ENCODE peak calls at places on chromosome X, in nine cellular contexts. M is cardiac muscle cell; O is left lung; J is endodermal cell; A is heart right ventricle; K is mammary epithelial cell; F is GM12878; P is OCI-LY7; T is CD8-positive, alpha-beta T cell. V is an unnamed sample.

GRCh38 chrX:117985241-117985640 is 131.4 kb downstream of the KLHL13 start:
- DNase-seq in M (no peak), O (no peak), J (peak; percentile 54), A (no peak), K (no peak), F (no peak), P (no peak), T (no peak), V (no peak)

GRCh38 chrX:80808854-80809493 is 703 bp downstream of the BRWD3 start:
- DNase-seq in M (peak; percentile 12), O (peak; percentile 44), J (peak; percentile 68), A (peak; percentile 6), K (peak; percentile 37), F (no peak), P (peak; percentile 43), T (peak; percentile 26), V (peak; percentile 7)

GRCh38 chrX:131881194-131881593 is 141.9 kb upstream of the STK26 start:
- DNase-seq in M (no peak), O (no peak), J (peak; percentile 35), A (no peak), K (no peak), F (no peak), P (no peak), T (no peak), V (no peak)

GRCh38 chrX:149865390-149865789 is 15.6 kb upstream of the MAGEA8 start:
- DNase-seq in M (no peak), O (no peak), J (no peak), A (no peak), K (no peak), F (no peak), P (no peak), T (no peak), V (no peak)

GRCh38 chrX:39645059-39645895 is 452.5 kb downstream of the BCOR start:
- DNase-seq in M (peak; percentile 89), O (peak; percentile 68), J (no peak), A (peak; percentile 60), K (peak; percentile 15), F (no peak), P (no peak), T (no peak), V (no peak)

GRCh38 chrX:133922390-133922772 is 63.0 kb downstream of the GPC3 start:
- DNase-seq in M (no peak), O (no peak), J (no peak), A (no peak), K (no peak), F (no peak), P (no peak), T (no peak), V (peak; percentile 21)

GRCh38 chrX:21946925-21947641 is 6.6 kb downstream of the SMS start:
- DNase-seq in M (peak; percentile 51), O (no peak), J (peak; percentile 72), A (no peak), K (peak; percentile 50), F (no peak), P (no peak), T (no peak), V (no peak)

GRCh38 chrX:19902110-19902509 is 14.7 kb upstream of the SH3KBP1 start:
- DNase-seq in M (peak; percentile 22), O (peak; percentile 50), J (no peak), A (peak; percentile 20), K (no peak), F (no peak), P (no peak), T (no peak), V (no peak)

GRCh38 chrX:69361286-69361926 is 142.7 kb upstream of the NALF2 start:
- DNase-seq in M (peak; percentile 70), O (no peak), J (no peak), A (no peak), K (peak; percentile 3), F (no peak), P (no peak), T (no peak), V (no peak)

GRCh38 chrX:48601741-48602394 is 4.6 kb downstream of the WDR13 start:
- DNase-seq in M (no peak), O (no peak), J (no peak), A (no peak), K (no peak), F (no peak), P (no peak), T (no peak), V (no peak)

GRCh38 chrX:154484255-154485149 is 1.9 kb downstream of the UBL4A start:
- DNase-seq in M (no peak), O (no peak), J (no peak), A (no peak), K (no peak), F (no peak), P (no peak), T (no peak), V (no peak)

GRCh38 chrX:152798945-152799344 is 29.5 kb upstream of the MAGEA6 start:
- DNase-seq in M (no peak), O (no peak), J (no peak), A (no peak), K (no peak), F (no peak), P (no peak), T (no peak), V (no peak)

GRCh38 chrX:131729295-131729694 is 185.4 kb downstream of the OR13H1 start:
- DNase-seq in M (no peak), O (peak; percentile 87), J (no peak), A (no peak), K (peak; percentile 76), F (peak; percentile 88), P (no peak), T (no peak), V (peak; percentile 85)

GRCh38 chrX:14802943-14803710 is 69.7 kb downstream of the FANCB start:
- DNase-seq in M (peak; percentile 35), O (no peak), J (no peak), A (no peak), K (peak; percentile 43), F (no peak), P (no peak), T (no peak), V (no peak)

GRCh38 chrX:40406330-40406859 is 174.4 kb upstream of the ATP6AP2 start:
- DNase-seq in M (no peak), O (no peak), J (no peak), A (no peak), K (no peak), F (no peak), P (peak; percentile 40), T (no peak), V (no peak)

GRCh38 chrX:148133099-148133725 is 152.1 kb downstream of the FMR1NB start:
- DNase-seq in M (peak; percentile 0), O (no peak), J (no peak), A (no peak), K (peak; percentile 1), F (no peak), P (peak; percentile 64), T (no peak), V (peak; percentile 29)

GRCh38 chrX:141142946-141143345 is 34.0 kb downstream of the LDOC1 start:
- DNase-seq in M (no peak), O (no peak), J (no peak), A (no peak), K (no peak), F (no peak), P (no peak), T (no peak), V (no peak)

GRCh38 chrX:3584415-3584996 is 128.9 kb downstream of the PRKX start:
- DNase-seq in M (no peak), O (no peak), J (no peak), A (no peak), K (no peak), F (no peak), P (no peak), T (no peak), V (no peak)

GRCh38 chrX:107565916-107566602 is 62.3 kb upstream of the PRPS1 start:
- DNase-seq in M (peak; percentile 53), O (peak; percentile 34), J (peak; percentile 90), A (no peak), K (peak; percentile 51), F (no peak), P (no peak), T (no peak), V (no peak)
- H3K27ac ChIP-seq in M (no peak overlapping the region), O (no peak overlapping the region), J (peak overlapping the region; percentile 11), A (no peak overlapping the region), K (no peak overlapping the region), F (no peak overlapping the region), P (no peak overlapping the region), T (no peak overlapping the region), V (no peak overlapping the region)

GRCh38 chrX:10040961-10041360 is 73.8 kb downstream of the CLDN34 start:
- DNase-seq in M (no peak), O (no peak), J (peak; percentile 63), A (no peak), K (no peak), F (no peak), P (no peak), T (no peak), V (no peak)
- H3K27ac ChIP-seq in M (no peak overlapping the region), O (no peak overlapping the region), J (no peak overlapping the region), A (no peak overlapping the region), K (no peak overlapping the region), F (no peak overlapping the region), P (no peak overlapping the region), T (no peak overlapping the region), V (no peak overlapping the region)

GRCh38 chrX:93594780-93595179 is 78.6 kb downstream of the NAP1L3 start:
- DNase-seq in M (no peak), O (no peak), J (no peak), A (no peak), K (no peak), F (no peak), P (no peak), T (no peak), V (no peak)

GRCh38 chrX:93585661-93586060 is 87.7 kb downstream of the NAP1L3 start:
- DNase-seq in M (no peak), O (no peak), J (no peak), A (no peak), K (peak; percentile 37), F (no peak), P (no peak), T (no peak), V (no peak)

GRCh38 chrX:93591398-93591797 is 82.0 kb downstream of the NAP1L3 start:
- DNase-seq in M (no peak), O (no peak), J (no peak), A (no peak), K (no peak), F (no peak), P (no peak), T (no peak), V (no peak)
- H3K27ac ChIP-seq in M (no peak overlapping the region), O (no peak overlapping the region), J (no peak overlapping the region), A (no peak overlapping the region), K (no peak overlapping the region), F (no peak overlapping the region), P (no peak overlapping the region), T (no peak overlapping the region), V (no peak overlapping the region)

DNA sequence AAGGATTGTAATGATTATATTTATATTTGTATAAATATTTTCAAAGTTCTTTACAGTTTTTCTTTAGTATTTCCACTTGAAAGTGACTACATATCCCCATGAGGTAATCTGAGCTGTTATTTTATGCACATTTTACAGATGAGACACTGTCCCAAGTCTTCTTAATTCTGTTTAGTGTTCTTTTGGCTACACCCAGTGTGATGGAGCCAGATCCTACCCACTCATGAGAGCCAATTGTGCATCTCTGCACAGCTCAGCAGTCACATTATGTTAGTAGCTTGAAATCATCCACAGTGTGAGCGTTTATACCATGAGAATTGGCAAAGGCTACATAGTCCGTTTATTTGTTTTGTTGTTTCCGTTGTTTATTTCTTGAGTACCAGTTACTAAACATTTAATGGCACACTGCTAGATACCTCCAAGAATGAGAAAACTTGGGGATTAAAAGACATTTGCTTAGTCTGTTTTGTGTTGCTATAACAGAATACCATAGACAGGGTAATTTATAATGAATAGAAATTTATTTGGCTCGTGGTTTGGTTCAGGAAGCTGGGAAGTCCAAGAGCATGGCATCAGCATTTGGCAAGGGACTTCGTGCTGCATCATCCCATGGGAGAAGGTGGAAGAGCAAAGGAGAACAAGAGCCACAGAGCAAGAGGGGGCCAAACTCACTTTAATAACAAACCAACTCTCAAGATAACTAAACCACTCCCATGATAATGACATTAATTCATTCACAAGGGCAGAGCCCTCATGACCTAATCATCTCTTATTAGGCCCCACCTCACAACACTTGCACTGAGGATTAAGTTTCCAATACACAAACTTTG is 113.1 kb upstream of the ATXN3L start:
- DNase-seq in M (peak; percentile 38), O (no peak), J (no peak), A (no peak), K (no peak), F (no peak), P (no peak), T (no peak), V (no peak)
- H3K27ac ChIP-seq in M (no peak overlapping the region), O (peak overlapping the region; percentile 5), J (no peak overlapping the region), A (peak overlapping the region; percentile 69), K (peak overlapping the region; percentile 38), F (no peak overlapping the region), P (no peak overlapping the region), T (no peak overlapping the region), V (no peak overlapping the region)